ENCODE peak calls at places on chromosomes 2 and 18, in four cellular contexts. D is GM20000, J is cardiac fibroblast, I is vagina. S is an unnamed sample.

GRCh38 chr2:1837458-1837857 is 93.1 kb upstream of the PXDN start:
- DNase-seq in D (no peak), J (no peak), I (no peak), S (no peak)

GRCh38 chr2:158202151-158202778 is 100.6 kb downstream of the UPP2 start:
- DNase-seq in D (no peak), J (no peak), I (no peak), S (peak)

GRCh38 chr2:180352620-180353019 is 345.5 kb upstream of the CWC22 start:
- DNase-seq in D (no peak), J (no peak), I (no peak), S (no peak)

GRCh38 chr2:237923507-237924163 is 43.2 kb upstream of the UBE2F start:
- DNase-seq in D (peak), J (peak), I (no peak), S (peak)

GRCh38 chr2:30276455-30276911 is 45.1 kb downstream of the LBH start:
- DNase-seq in D (no peak), J (no peak), I (no peak), S (no peak)

GRCh38 chr18:36595046-36595817 is 233.6 kb downstream of the TPGS2 start:
- DNase-seq in D (no peak), J (no peak), I (peak), S (no peak)

GRCh38 chr18:50272593-50272992 is 6.3 kb upstream of the CFAP53 start:
- DNase-seq in D (no peak), J (no peak), I (no peak), S (no peak)

GRCh38 chr2:11244091-11244826 is 89.0 kb downstream of the SLC66A3 start:
- DNase-seq in D (no peak), J (no peak), I (no peak), S (no peak)

GRCh38 chr2:75820693-75821092 is 110.0 kb upstream of the GCFC2 start:
- DNase-seq in D (peak), J (no peak), I (no peak), S (no peak)

GRCh38 chr2:155905640-155906039 is 426.9 kb downstream of the NR4A2 start:
- DNase-seq in D (no peak), J (no peak), I (no peak), S (no peak)

GRCh38 chr2:218282173-218282991 is 9.9 kb downstream of the TMBIM1 start:
- DNase-seq in D (no peak), J (no peak), I (no peak), S (no peak)

GRCh38 chr2:69272803-69273471 is 114.1 kb downstream of the GFPT1 start:
- DNase-seq in D (no peak), J (peak), I (no peak), S (no peak)

GRCh38 chr2:231245253-231246094 is 47.0 kb downstream of the ARMC9 start:
- DNase-seq in D (peak), J (peak), I (no peak), S (peak)

GRCh38 chr2:165646321-165646801 is 147.7 kb downstream of the GALNT3 start:
- DNase-seq in D (no peak), J (peak), I (no peak), S (no peak)

GRCh38 chr2:9979977-9980376 is 28.5 kb downstream of the GRHL1 start:
- DNase-seq in D (no peak), J (no peak), I (peak), S (no peak)

GRCh38 chr2:28810384-28811285 is at the start of gene SPDYA:
- DNase-seq in D (peak), J (peak), I (no peak), S (no peak)

GRCh38 chr2:10341193-10341592 is 38.5 kb downstream of the HPCAL1 start:
- DNase-seq in D (no peak), J (no peak), I (no peak), S (no peak)

GRCh38 chr2:26578581-26578980 is 62.6 kb downstream of the CIB4 start:
- DNase-seq in D (no peak), J (no peak), I (no peak), S (no peak)

GRCh38 chr2:188244383-188244782 is 47.3 kb upstream of the GULP1 start:
- DNase-seq in D (no peak), J (no peak), I (no peak), S (peak)

GRCh38 chr2:28956415-28956826 is 24.7 kb upstream of the TOGARAM2 start:
- DNase-seq in D (peak), J (peak), I (no peak), S (no peak)

GRCh38 chr18:58712930-58713329 is 41.7 kb downstream of the MALT1 start:
- DNase-seq in D (no peak), J (no peak), I (no peak), S (no peak)

GRCh38 chr2:159186462-159186861 is 100.0 kb downstream of the WDSUB1 start:
- DNase-seq in D (no peak), J (no peak), I (no peak), S (no peak)

GRCh38 chr2:72911256-72911655 is 6.1 kb upstream of the EMX1 start:
- DNase-seq in D (no peak), J (no peak), I (no peak), S (no peak)

GRCh38 chr2:40230717-40231300 is 221.1 kb downstream of the SLC8A1 start:
- DNase-seq in D (no peak), J (peak), I (no peak), S (peak)
- TF ChIP-seq CTCF in D (no peak), J (no peak), I (no peak), S (no peak)

GRCh38 chr18:32674491-32674890 is 98.3 kb downstream of the KLHL14 start:
- DNase-seq in D (no peak), J (no peak), I (no peak), S (peak)
- TF ChIP-seq CTCF in D (no peak), J (no peak), I (no peak), S (peak)

DNA sequence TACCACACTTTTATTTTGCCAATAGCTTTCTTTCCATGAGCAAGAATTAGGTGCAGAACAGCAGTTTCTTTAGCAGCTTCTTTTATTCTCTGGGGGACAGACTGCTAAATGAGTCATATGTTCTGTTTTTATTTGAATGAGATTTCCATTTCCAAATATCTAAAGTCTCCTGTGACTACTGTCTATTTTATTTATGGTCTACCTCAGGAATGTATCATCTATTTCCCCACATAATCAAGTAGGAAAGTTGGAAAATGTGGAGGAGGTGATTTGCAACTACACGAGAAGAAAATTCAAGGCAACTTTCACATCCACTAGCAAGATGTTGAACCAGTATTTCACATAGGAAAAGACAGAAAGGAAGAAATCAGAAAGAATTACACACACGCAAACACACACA is 139.9 kb upstream of the MEX3C start:
- DNase-seq in D (no peak), J (peak), I (no peak), S (peak)
- TF ChIP-seq CTCF in D (no peak), J (no peak), I (no peak), S (no peak)

GRCh38 chr2:60661073-60661738 is 94.9 kb upstream of the PAPOLG start:
- DNase-seq in D (no peak), J (no peak), I (no peak), S (no peak)

GRCh38 chr2:60657673-60658072 is 98.4 kb upstream of the PAPOLG start:
- DNase-seq in D (no peak), J (no peak), I (no peak), S (no peak)

GRCh38 chr2:60659026-60659425 is 97.0 kb upstream of the PAPOLG start:
- DNase-seq in D (no peak), J (no peak), I (no peak), S (no peak)
- TF ChIP-seq CTCF in D (no peak), J (no peak), I (no peak), S (no peak)

GRCh38 chr2:14292964-14293363 is 339.6 kb upstream of the LRATD1 start:
- DNase-seq in D (no peak), J (no peak), I (no peak), S (no peak)

GRCh38 chr2:14285812-14286211 is 346.7 kb upstream of the LRATD1 start:
- DNase-seq in D (no peak), J (no peak), I (no peak), S (no peak)

DNA sequence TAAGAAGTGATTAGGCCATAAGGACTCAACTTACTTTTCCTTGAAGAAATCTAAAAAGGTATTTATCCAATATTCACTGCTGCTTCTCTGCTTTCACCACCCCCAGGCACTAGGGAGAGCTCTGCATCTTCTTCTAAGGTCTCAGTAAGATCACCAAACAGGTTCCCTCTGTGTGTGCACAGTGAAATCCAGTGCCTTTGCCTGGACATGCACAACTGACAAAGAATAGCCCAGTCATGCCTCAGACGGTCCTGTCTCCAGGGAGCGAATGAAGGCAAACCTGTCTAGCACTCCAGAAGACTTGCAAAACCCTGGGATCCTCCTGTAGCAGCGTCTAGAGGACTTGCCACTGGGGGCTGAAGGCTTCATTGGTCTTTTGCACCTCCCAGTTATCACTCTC is 344.5 kb upstream of the LRATD1 start:
- DNase-seq in D (no peak), J (no peak), I (no peak), S (peak)
- TF ChIP-seq CTCF in D (no peak), J (no peak), I (no peak), S (no peak)

S was measured in MCF 10A.